ENCODE peak calls at places on chromosome 5, in five cellular contexts. F, A, H, Z and X are unnamed samples.

GRCh38 chr5:44774279-44774880 is 34.4 kb upstream of the MRPS30 start:
- DNase-seq in F (peak), A (peak), H (no peak), Z (no peak), X (no peak)

GRCh38 chr5:141850183-141850768 is 27.9 kb downstream of the PCDH1 start:
- DNase-seq in F (no peak), A (peak), H (no peak), Z (no peak), X (no peak)

GRCh38 chr5:78075301-78075700 is 219.2 kb downstream of the AP3B1 start:
- DNase-seq in F (no peak), A (no peak), H (no peak), Z (no peak), X (no peak)

GRCh38 chr5:72166070-72166979 is 59.0 kb downstream of the MAP1B start:
- DNase-seq in F (no peak), A (no peak), H (peak), Z (no peak), X (no peak)

GRCh38 chr5:944992-945685 is 52.5 kb downstream of the TRIP13 start:
- DNase-seq in F (peak), A (no peak), H (no peak), Z (no peak), X (no peak)

GRCh38 chr5:100560860-100561259 is 25.7 kb downstream of the FAM174A start:
- DNase-seq in F (no peak), A (no peak), H (no peak), Z (no peak), X (no peak)

GRCh38 chr5:127186657-127187056 is 103.9 kb upstream of the MEGF10 start:
- DNase-seq in F (peak), A (no peak), H (no peak), Z (no peak), X (no peak)

GRCh38 chr5:174183701-174184100 is 138.2 kb downstream of the NSG2 start:
- DNase-seq in F (no peak), A (no peak), H (peak), Z (no peak), X (no peak)

GRCh38 chr5:79567926-79568549 is 44.2 kb upstream of the TENT2 start:
- DNase-seq in F (no peak), A (no peak), H (no peak), Z (peak), X (no peak)

GRCh38 chr5:96637191-96637590 is 25.0 kb upstream of the CAST start:
- DNase-seq in F (no peak), A (no peak), H (no peak), Z (peak), X (no peak)

GRCh38 chr5:101346447-101346846 is 443.4 kb upstream of the ST8SIA4 start:
- DNase-seq in F (no peak), A (no peak), H (no peak), Z (no peak), X (no peak)

GRCh38 chr5:53334431-53334941 is 145.9 kb upstream of the FST start:
- DNase-seq in F (peak), A (no peak), H (no peak), Z (no peak), X (no peak)

GRCh38 chr5:135866044-135866443 is 29.6 kb downstream of the IL9 start:
- DNase-seq in F (no peak), A (no peak), H (no peak), Z (no peak), X (no peak)

GRCh38 chr5:53059281-53059680 is 50.3 kb downstream of the MOCS2 start:
- DNase-seq in F (peak), A (no peak), H (no peak), Z (no peak), X (no peak)

GRCh38 chr5:10612251-10612650 is 48.4 kb downstream of the ANKRD33B start:
- DNase-seq in F (no peak), A (no peak), H (no peak), Z (peak), X (no peak)

GRCh38 chr5:153543959-153544470 is 53.5 kb downstream of the GRIA1 start:
- DNase-seq in F (no peak), A (no peak), H (no peak), Z (no peak), X (no peak)

GRCh38 chr5:81629986-81630385 is 120.9 kb downstream of the SSBP2 start:
- DNase-seq in F (no peak), A (no peak), H (no peak), Z (no peak), X (no peak)

GRCh38 chr5:10353241-10354047 is at the start of gene MARCHF6:
- DNase-seq in F (peak), A (peak), H (peak), Z (peak), X (peak)

GRCh38 chr5:137036630-137037029 is 462.5 kb downstream of the SPOCK1 start:
- DNase-seq in F (no peak), A (peak), H (peak), Z (no peak), X (peak)

GRCh38 chr5:35436441-35437057 is 181.1 kb upstream of the SPEF2 start:
- DNase-seq in F (peak), A (peak), H (no peak), Z (no peak), X (no peak)

GRCh38 chr5:138274189-138274853 is at the start of gene GFRA3:
- DNase-seq in F (peak), A (peak), H (peak), Z (no peak), X (peak)

GRCh38 chr5:159850192-159850573 is 66.1 kb upstream of the ADRA1B start:
- DNase-seq in F (no peak), A (no peak), H (no peak), Z (no peak), X (no peak)

GRCh38 chr5:6704361-6704851 is 8.8 kb upstream of the TENT4A start:
- DNase-seq in F (peak), A (no peak), H (no peak), Z (no peak), X (no peak)

GRCh38 chr5:171272996-171273970 is 35.8 kb upstream of the TLX3 start:
- DNase-seq in F (peak), A (peak), H (peak), Z (peak), X (no peak)

GRCh38 chr5:144227363-144227762 is 56.7 kb downstream of the KCTD16 start:
- DNase-seq in F (no peak), A (no peak), H (no peak), Z (no peak), X (no peak)

GRCh38 chr5:135229679-135230132 is 169.3 kb downstream of the MACROH2A1 start:
- DNase-seq in F (no peak), A (no peak), H (no peak), Z (no peak), X (no peak)

GRCh38 chr5:168328804-168329203 is 37.4 kb downstream of the WWC1 start:
- DNase-seq in F (peak), A (no peak), H (peak), Z (no peak), X (peak)

GRCh38 chr5:57686806-57687205 is 204.2 kb upstream of the ACTBL2 start:
- DNase-seq in F (no peak), A (no peak), H (no peak), Z (no peak), X (no peak)

GRCh38 chr5:132504746-132505145 is 14.2 kb upstream of the IRF1 start:
- DNase-seq in F (peak), A (no peak), H (no peak), Z (no peak), X (no peak)

GRCh38 chr5:154117930-154118329 is 72.6 kb upstream of the GALNT10 start:
- DNase-seq in F (no peak), A (no peak), H (no peak), Z (no peak), X (no peak)

GRCh38 chr5:15664961-15665360 is 165.0 kb downstream of the FBXL7 start:
- DNase-seq in F (no peak), A (no peak), H (no peak), Z (no peak), X (no peak)

GRCh38 chr5:178293400-178293799 is 60.8 kb upstream of the PHYKPL start:
- DNase-seq in F (no peak), A (no peak), H (no peak), Z (no peak), X (no peak)

GRCh38 chr5:125393416-125393815 is 647.0 kb upstream of the ZNF608 start:
- DNase-seq in F (no peak), A (no peak), H (no peak), Z (no peak), X (no peak)

GRCh38 chr5:131394128-131394527 is 130.3 kb downstream of the CDC42SE2 start:
- DNase-seq in F (no peak), A (no peak), H (no peak), Z (no peak), X (no peak)

GRCh38 chr5:145975361-145976066 is 39.1 kb downstream of the SH3RF2 start:
- DNase-seq in F (peak), A (no peak), H (no peak), Z (no peak), X (no peak)

DNA sequence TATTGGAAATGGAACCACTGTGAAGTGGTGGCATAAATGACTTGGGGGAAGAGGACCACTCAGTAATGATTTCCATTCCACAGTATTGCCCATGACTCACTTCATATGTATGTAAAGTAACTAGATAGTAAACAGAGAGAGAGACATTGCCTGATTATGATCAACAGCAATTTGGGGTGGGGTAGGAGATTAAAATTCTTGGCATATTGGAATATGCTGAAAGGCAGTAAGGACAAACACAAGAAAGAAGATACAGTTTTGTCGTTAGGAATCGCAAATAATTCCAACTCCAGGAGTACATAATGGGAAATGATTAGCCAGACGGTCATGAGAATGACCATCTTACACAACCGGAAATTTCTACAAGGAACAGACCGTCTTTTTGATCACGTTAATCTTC is 1.5 kb upstream of the HMGCS1 start:
- DNase-seq in F (peak), A (no peak), H (no peak), Z (no peak), X (no peak)
- H2BK12ac ChIP-seq in F (no peak), A (no peak), H (no peak), Z (no peak), X (no peak)

DNA sequence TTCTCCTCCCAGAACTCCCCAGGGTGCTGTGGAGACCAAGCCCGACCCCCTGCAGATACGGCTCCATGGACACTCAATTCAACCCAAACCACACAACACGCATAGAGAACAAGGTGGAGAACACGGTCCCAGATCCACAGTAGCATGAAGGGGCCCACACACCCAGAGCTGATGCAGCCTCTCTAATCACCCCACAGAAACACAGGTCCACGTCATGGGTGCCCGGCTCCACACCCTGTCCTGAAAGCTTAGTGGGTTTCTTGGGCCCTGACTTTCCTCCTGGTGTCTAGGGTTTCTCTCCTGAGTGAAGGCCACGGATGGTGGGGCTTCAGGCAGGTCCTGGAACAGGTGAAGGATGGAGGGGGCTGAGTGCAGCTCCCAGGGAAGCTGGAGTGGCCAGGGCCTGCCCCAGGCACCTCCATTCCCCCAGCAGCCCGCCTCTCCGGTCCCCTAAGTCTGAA is 1.5 kb upstream of the SLC23A1 start:
- DNase-seq in F (no peak), A (no peak), H (no peak), Z (no peak), X (no peak)
- H2BK12ac ChIP-seq in F (no peak), A (no peak), H (no peak), Z (no peak), X (no peak)

GRCh38 chr5:93462916-93463315 is 118.1 kb downstream of the NR2F1-AS1 start:
- DNase-seq in F (no peak), A (no peak), H (no peak), Z (no peak), X (no peak)
- H2BK12ac ChIP-seq in F (no peak), A (no peak), H (no peak), Z (no peak), X (no peak)

GRCh38 chr5:162372265-162372664 is 304.7 kb downstream of the GABRG2 start:
- DNase-seq in F (no peak), A (no peak), H (peak), Z (no peak), X (peak)
- H2BK12ac ChIP-seq in F (no peak), A (no peak), H (no peak), Z (no peak), X (no peak)